ENCODE peak calls at places on chromosomes 6 and 20, in seven cellular contexts. C is neuronal stem cell, O is mesenchymal stem cell, A is H1, D is IMR-90, X is trophoblast cell, I is H9. B is an unnamed sample.

GRCh38 chr6:41938590-41938989 is 3.0 kb downstream of the CCND3 start:
- DNase-seq in A (no peak), O (no peak), D (no peak), C (no peak), I (no peak), X (no peak), B (no peak)

GRCh38 chr6:165811512-165811911 is 148.5 kb upstream of the PDE10A start:
- DNase-seq in C (no peak), D (peak), A (no peak), X (no peak), I (no peak), O (no peak), B (no peak)

GRCh38 chr6:37162740-37163139 is 7.2 kb upstream of the PIM1 start:
- DNase-seq in O (no peak), A (no peak), X (no peak), C (no peak), D (no peak), I (no peak), B (no peak)

GRCh38 chr20:25540273-25540672 is 45.1 kb downstream of the NINL start:
- DNase-seq in O (no peak), C (peak), X (no peak), D (no peak), I (peak), A (no peak), B (peak)

GRCh38 chr6:145891126-145891525 is 73.0 kb downstream of the SHPRH start:
- DNase-seq in A (no peak), O (peak), D (peak), C (no peak), X (no peak), I (no peak), B (no peak)

GRCh38 chr20:8331740-8332412 is 199.8 kb downstream of the PLCB1 start:
- DNase-seq in O (peak), C (no peak), X (no peak), I (no peak), D (peak), A (no peak), B (no peak)

GRCh38 chr6:169722362-169723199 is 1.7 kb downstream of the PHF10 start:
- DNase-seq in X (peak), C (peak), O (peak), I (peak), A (no peak), D (peak), B (peak)

GRCh38 chr6:144411506-144412165 is 126.5 kb downstream of the UTRN start:
- DNase-seq in A (no peak), I (no peak), O (peak), X (no peak), C (no peak), D (peak), B (no peak)

GRCh38 chr6:83193747-83194582 is 808 bp downstream of the RWDD2A start:
- DNase-seq in I (peak), D (no peak), C (peak), O (peak), A (peak), X (peak), B (peak)

GRCh38 chr6:27296106-27296783 is 15.8 kb downstream of the POM121L2 start:
- DNase-seq in A (no peak), X (peak), I (peak), D (peak), O (peak), C (no peak), B (peak)

GRCh38 chr6:169805242-169805838 is 53.9 kb downstream of the ERMARD start:
- DNase-seq in C (no peak), A (no peak), O (no peak), X (no peak), D (no peak), I (no peak), B (no peak)

GRCh38 chr6:104418125-104418524 is 441.6 kb downstream of the HACE1 start:
- DNase-seq in D (no peak), A (no peak), X (peak), O (peak), I (no peak), C (no peak), B (no peak)

GRCh38 chr20:341682-342081 is 5.2 kb upstream of the NRSN2 start:
- DNase-seq in O (peak), X (no peak), D (peak), I (no peak), C (no peak), A (no peak), B (peak)

GRCh38 chr6:33777716-33778474 is 11.0 kb downstream of the LEMD2 start:
- DNase-seq in O (no peak), C (no peak), X (no peak), A (no peak), I (no peak), D (no peak), B (no peak)

GRCh38 chr6:42136508-42137191 is 5.8 kb downstream of the C6orf132 start:
- DNase-seq in D (peak), C (peak), I (peak), X (peak), O (peak), A (peak), B (peak)

GRCh38 chr6:52992980-52993379 is 2.1 kb downstream of the GSTA4 start:
- DNase-seq in X (no peak), A (no peak), I (no peak), C (no peak), O (peak), D (peak), B (no peak)

GRCh38 chr6:32886674-32887383 is 32.8 kb downstream of the PSMB9 start:
- DNase-seq in C (no peak), X (no peak), I (no peak), D (peak), A (no peak), O (peak), B (no peak)

GRCh38 chr6:167402195-167402686 is 77.4 kb downstream of the TTLL2 start:
- DNase-seq in A (no peak), D (no peak), X (no peak), C (no peak), I (no peak), O (no peak), B (no peak)

GRCh38 chr6:168450921-168451320 is 9.9 kb downstream of the SMOC2 start:
- DNase-seq in O (no peak), X (no peak), C (no peak), A (no peak), D (no peak), I (no peak), B (peak)

GRCh38 chr6:139380611-139381010 is 6.2 kb upstream of the CITED2 start:
- DNase-seq in O (no peak), D (no peak), I (no peak), X (no peak), A (no peak), C (no peak), B (no peak)

GRCh38 chr6:148508401-148509151 is 165.9 kb downstream of the SASH1 start:
- DNase-seq in X (peak), D (peak), A (no peak), C (peak), I (no peak), O (peak), B (peak)

GRCh38 chr20:31894980-31895675 is 24.7 kb downstream of the TTLL9 start:
- DNase-seq in A (no peak), X (peak), O (peak), C (no peak), I (peak), D (peak), B (peak)

GRCh38 chr6:19333936-19334335 is 503.2 kb upstream of the ID4 start:
- DNase-seq in I (no peak), O (no peak), A (no peak), X (no peak), C (no peak), D (no peak), B (no peak)

GRCh38 chr20:33359399-33360261 is 41.7 kb downstream of the CDK5RAP1 start:
- DNase-seq in X (no peak), I (no peak), C (no peak), O (peak), A (no peak), D (no peak), B (no peak)

GRCh38 chr6:87421576-87421975 is 13.8 kb downstream of the CFAP206 start:
- DNase-seq in D (no peak), X (peak), A (no peak), C (no peak), O (no peak), I (no peak), B (peak)

GRCh38 chr20:53409177-53409576 is 184.5 kb downstream of the ZNF217 start:
- DNase-seq in D (no peak), O (no peak), C (no peak), I (no peak), A (no peak), X (no peak), B (no peak)

GRCh38 chr6:105994522-105995402 is 91.4 kb upstream of the PRDM1 start:
- DNase-seq in D (peak), C (peak), I (peak), A (no peak), X (peak), O (peak), B (peak)

GRCh38 chr6:137094411-137095008 is 49.7 kb upstream of the IL20RA start:
- DNase-seq in C (peak), O (peak), X (peak), D (peak), I (peak), A (no peak), B (peak)

GRCh38 chr20:57655812-57656161 is 35.6 kb upstream of the ZBP1 start:
- DNase-seq in C (no peak), X (no peak), I (no peak), A (no peak), O (no peak), D (no peak), B (no peak)

GRCh38 chr6:100845676-100846075 is 35.5 kb downstream of the ASCC3 start:
- DNase-seq in D (no peak), I (no peak), O (no peak), A (no peak), C (no peak), X (no peak), B (no peak)

GRCh38 chr20:57469418-57470211 is 55.3 kb downstream of the CTCFL start:
- DNase-seq in C (no peak), O (no peak), A (no peak), D (no peak), X (no peak), I (no peak), B (peak)

GRCh38 chr6:87074051-87074711 is 20.7 kb downstream of the CGA start:
- DNase-seq in D (no peak), A (no peak), X (no peak), O (no peak), C (no peak), I (no peak), B (peak)

GRCh38 chr6:145245119-145245518 is 490.2 kb downstream of the EPM2A start:
- DNase-seq in A (no peak), X (no peak), O (peak), I (no peak), C (no peak), D (peak), B (no peak)

GRCh38 chr6:147043994-147044477 is 160.2 kb upstream of the STXBP5 start:
- DNase-seq in A (no peak), X (no peak), I (no peak), O (no peak), D (peak), C (no peak), B (no peak)

GRCh38 chr6:64926051-64926450 is 781.0 kb downstream of the EYS start:
- DNase-seq in D (no peak), C (no peak), X (no peak), I (no peak), A (no peak), O (no peak), B (no peak)

GRCh38 chr6:111737065-111737521 is 131.4 kb upstream of the TRAF3IP2 start:
- DNase-seq in C (no peak), O (peak), A (no peak), X (no peak), D (peak), I (no peak), B (no peak)

GRCh38 chr6:154538664-154539235 is 28.3 kb upstream of the CNKSR3 start:
- DNase-seq in D (no peak), A (no peak), I (no peak), X (no peak), C (no peak), O (no peak), B (no peak)

GRCh38 chr6:154537942-154538341 is 27.5 kb upstream of the CNKSR3 start:
- DNase-seq in C (no peak), A (no peak), O (no peak), D (no peak), X (no peak), I (no peak), B (no peak)

GRCh38 chr6:154536922-154537449 is 26.5 kb upstream of the CNKSR3 start:
- DNase-seq in I (no peak), D (no peak), X (no peak), C (no peak), O (peak), A (no peak), B (peak)

GRCh38 chr6:154536255-154536654 is 25.8 kb upstream of the CNKSR3 start:
- DNase-seq in C (no peak), A (no peak), O (no peak), D (no peak), X (no peak), I (no peak), B (peak)

DNA sequence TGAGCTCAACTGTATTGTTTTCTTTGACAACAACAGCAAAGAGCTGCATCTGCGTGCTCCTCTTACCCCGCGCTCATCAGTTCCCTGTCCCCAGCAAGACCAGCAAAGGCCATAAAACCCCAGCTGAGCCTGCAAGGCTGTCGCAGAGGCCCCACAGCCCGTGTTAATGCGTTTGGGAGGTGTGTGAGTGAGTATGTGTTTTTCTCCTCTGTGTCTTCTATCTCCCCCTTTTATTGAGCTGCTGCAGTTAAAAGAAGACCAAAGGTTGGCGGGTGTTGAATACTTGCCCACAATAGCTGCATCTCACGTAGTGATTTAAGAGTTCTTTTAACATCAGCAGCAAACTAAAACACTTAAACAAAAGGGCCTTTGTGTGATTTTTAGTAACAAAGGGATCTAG is 27.0 kb upstream of the CNKSR3 start:
- DNase-seq in D (no peak), X (no peak), O (peak), C (no peak), I (peak), A (no peak), B (peak)
- H3K4ac ChIP-seq in D (no peak), X (no peak), O (no peak), C (no peak), I (no peak), A (no peak), B (no peak)

GRCh38 chr20:20649945-20650344 is 62.5 kb downstream of the RALGAPA2 start:
- DNase-seq in X (no peak), D (no peak), C (no peak), I (no peak), A (no peak), O (no peak), B (no peak)
- H3K18ac ChIP-seq in X (no peak), D (no peak), C (no peak), I (no peak), A (no peak), O (no peak), B (no peak)

DNA sequence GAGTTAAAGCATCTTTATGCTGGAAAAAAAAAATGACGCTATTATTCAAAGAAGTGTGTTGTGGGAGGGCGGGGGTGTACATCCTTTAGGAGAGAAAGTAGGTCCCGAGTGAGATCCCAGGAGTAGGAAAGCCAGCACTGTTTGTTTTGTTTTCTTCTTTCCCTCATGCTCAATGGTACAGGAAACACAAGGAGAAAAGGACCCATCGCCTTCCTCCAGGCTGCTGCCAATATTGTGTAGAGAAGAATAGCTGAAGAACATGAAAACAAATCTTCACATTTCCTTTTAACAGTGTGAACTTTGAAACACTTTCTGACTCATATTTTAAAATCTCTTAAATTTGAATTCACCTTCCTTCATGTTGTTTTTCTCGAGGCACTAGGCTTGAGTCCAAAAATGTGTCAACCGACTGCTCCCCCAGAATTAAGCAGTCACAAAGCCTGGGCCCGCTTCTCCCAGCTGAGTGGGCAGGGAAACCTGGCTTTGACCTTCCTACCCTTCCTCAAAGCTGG is 22.3 kb downstream of the PPP1R16B start:
- DNase-seq in A (no peak), X (no peak), I (no peak), C (no peak), D (no peak), O (no peak), B (no peak)
- H3K4ac ChIP-seq in A (no peak), X (no peak), I (no peak), C (no peak), D (no peak), O (no peak), B (no peak)

DNA sequence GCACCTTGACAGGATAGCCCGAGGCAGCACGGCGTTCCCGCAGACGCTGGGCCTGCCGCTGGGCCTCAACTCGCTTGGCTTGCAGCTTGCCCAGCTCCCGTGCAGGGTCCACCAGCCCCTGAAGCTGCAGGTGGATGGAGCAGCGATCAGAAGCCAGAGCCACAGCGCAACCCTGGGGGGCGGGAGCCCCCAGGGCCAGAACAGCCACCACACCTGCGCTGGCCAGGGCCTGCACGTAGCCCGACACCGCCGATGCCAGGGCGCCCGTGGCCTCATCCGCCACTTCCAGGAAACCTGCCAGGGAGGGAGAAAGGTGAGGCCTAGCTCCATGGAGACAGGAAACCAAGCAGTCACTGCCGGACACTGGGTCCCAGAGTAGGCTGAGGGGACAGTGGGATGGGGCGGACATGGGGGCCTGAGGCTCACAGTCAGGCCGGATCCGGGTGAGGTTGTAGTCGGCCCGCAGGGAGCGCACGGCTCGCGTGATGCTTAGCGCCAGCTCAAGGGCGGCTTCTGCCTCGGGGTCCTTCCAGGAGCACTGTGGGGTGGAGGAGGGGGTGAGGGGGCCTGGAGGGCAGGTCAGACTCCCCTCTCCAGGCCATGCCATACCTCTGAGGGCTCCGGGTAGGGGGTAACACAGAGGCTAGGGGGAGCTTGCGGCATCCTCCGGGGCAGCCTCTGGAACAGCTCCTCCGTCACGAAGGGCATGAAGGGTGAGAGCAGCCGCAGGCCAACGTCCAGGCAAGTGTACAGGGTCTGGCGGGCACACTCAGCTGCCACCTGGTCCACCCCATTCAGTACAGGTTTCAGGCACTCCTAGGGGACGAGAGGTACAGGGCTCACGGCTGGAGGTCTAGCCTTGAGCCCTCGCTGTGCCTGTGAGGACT is 2.1 kb upstream of the VWA7 start:
- DNase-seq in C (no peak), D (no peak), X (no peak), I (no peak), A (no peak), O (no peak), B (no peak)
- H3K18ac ChIP-seq in C (no peak), D (no peak), X (no peak), I (no peak), A (no peak), O (no peak), B (no peak)

GRCh38 chr20:1786496-1786895 is 108.7 kb upstream of the SIRPA start:
- DNase-seq in A (no peak), D (no peak), X (no peak), O (no peak), I (no peak), C (no peak), B (no peak)
- H3K4ac ChIP-seq in A (no peak), D (no peak), X (no peak), O (no peak), I (no peak), C (no peak), B (no peak)

GRCh38 chr6:157151989-157152388 is 171.3 kb downstream of the TMEM242 start:
- DNase-seq in I (no peak), C (no peak), X (no peak), A (no peak), O (peak), D (peak), B (no peak)
- H3K18ac ChIP-seq in I (no peak), C (no peak), X (no peak), A (no peak), O (no peak), D (no peak), B (no peak)

GRCh38 chr20:2230671-2231488 is 64.9 kb upstream of the TGM3 start:
- DNase-seq in D (no peak), O (no peak), C (no peak), A (no peak), X (no peak), I (no peak), B (no peak)

GRCh38 chr20:2224246-2224645 is 71.6 kb upstream of the TGM3 start:
- DNase-seq in O (no peak), I (no peak), D (no peak), X (no peak), C (no peak), A (no peak), B (no peak)

GRCh38 chr20:2234788-2235187 is 61.0 kb upstream of the TGM3 start:
- DNase-seq in D (no peak), A (peak), C (no peak), O (no peak), I (peak), X (no peak), B (peak)

DNA sequence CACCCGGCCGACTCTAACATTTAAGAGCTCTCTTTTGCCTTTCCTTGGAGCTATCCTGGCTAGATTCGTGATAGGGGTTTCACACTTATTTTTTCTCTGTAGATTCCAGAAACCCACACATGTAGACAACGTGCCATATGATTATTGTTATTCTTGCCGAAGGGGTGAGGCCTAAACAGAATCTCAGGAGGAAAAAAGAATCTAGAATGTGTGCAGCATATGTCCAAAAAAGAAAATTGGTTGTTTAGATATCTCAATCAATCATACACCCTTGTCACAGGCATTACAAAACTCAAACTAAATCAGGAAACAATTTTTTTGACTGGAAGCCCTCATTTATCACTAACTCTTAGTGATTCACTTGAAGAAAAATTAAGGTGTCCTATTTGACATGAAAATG is 66.9 kb upstream of the TGM3 start:
- DNase-seq in O (no peak), C (no peak), I (no peak), A (no peak), D (no peak), X (no peak), B (no peak)
- H3K4ac ChIP-seq in O (no peak), C (no peak), I (no peak), A (no peak), D (no peak), X (no peak), B (no peak)

GRCh38 chr6:12315292-12316081 is 25.3 kb downstream of the EDN1 start:
- DNase-seq in A (no peak), D (no peak), X (no peak), C (no peak), I (no peak), O (no peak), B (no peak)
- H3K18ac ChIP-seq in A (no peak), D (no peak), X (no peak), C (no peak), I (no peak), O (no peak), B (no peak)